ENCODE peak calls at places on chromosomes 13 and 19, in nine cellular contexts. B is fibroblast of mammary gland; T is AG04449; C is occipital lobe; G is activated naive CD4-positive, alpha-beta T cell; E is substantia nigra; J is pulmonary artery endothelial cell; L is NCI-H2081; P is MG63. M is an unnamed sample.

GRCh38 chr13:106580551-106580950 is 12.6 kb upstream of the ARGLU1 start:
- DNase-seq in B (no peak), T (no peak), C (no peak), G (no peak), E (no peak), J (no peak), L (no peak), P (no peak), M (no peak)

GRCh38 chr19:29404951-29405727 is 120.7 kb upstream of the VSTM2B start:
- DNase-seq in B (no peak), T (no peak), C (peak), G (no peak), E (no peak), J (no peak), L (no peak), P (no peak), M (peak)

GRCh38 chr13:82717249-82717648 is 1165.0 kb downstream of the SLITRK1 start:
- DNase-seq in B (peak), T (no peak), C (no peak), G (no peak), E (peak), J (no peak), L (no peak), P (no peak), M (no peak)

GRCh38 chr19:5144545-5145179 is 175.7 kb downstream of the KDM4B start:
- DNase-seq in B (no peak), T (no peak), C (no peak), G (no peak), E (no peak), J (no peak), L (no peak), P (no peak), M (peak)

GRCh38 chr19:495440-496332 is 600 bp upstream of the MADCAM1 start:
- DNase-seq in B (peak), T (no peak), C (peak), G (peak), E (no peak), J (no peak), L (no peak), P (peak), M (peak)

GRCh38 chr19:3606174-3606689 is 443 bp downstream of the TBXA2R start:
- DNase-seq in B (no peak), T (no peak), C (no peak), G (no peak), E (no peak), J (no peak), L (peak), P (no peak), M (no peak)

GRCh38 chr19:8332976-8333770 is 9.9 kb downstream of the KANK3 start:
- DNase-seq in B (no peak), T (no peak), C (no peak), G (no peak), E (no peak), J (no peak), L (no peak), P (no peak), M (no peak)

GRCh38 chr13:110116072-110116487 is 190.9 kb downstream of the COL4A1 start:
- DNase-seq in B (peak), T (no peak), C (no peak), G (no peak), E (no peak), J (no peak), L (no peak), P (peak), M (no peak)

GRCh38 chr13:42990147-42990990 is 1.7 kb downstream of the EPSTI1 start:
- DNase-seq in B (peak), T (no peak), C (no peak), G (no peak), E (no peak), J (no peak), L (no peak), P (no peak), M (no peak)

GRCh38 chr13:72244788-72245187 is 377.8 kb upstream of the DACH1 start:
- DNase-seq in B (no peak), T (no peak), C (no peak), G (no peak), E (no peak), J (no peak), L (no peak), P (no peak), M (no peak)

GRCh38 chr13:35978607-35979316 is 152.4 kb downstream of the DCLK1 start:
- DNase-seq in B (peak), T (no peak), C (no peak), G (no peak), E (peak), J (peak), L (peak), P (peak), M (no peak)

GRCh38 chr19:703651-704446 is 4.9 kb upstream of the PALM start:
- DNase-seq in B (peak), T (no peak), C (no peak), G (peak), E (no peak), J (no peak), L (no peak), P (peak), M (peak)

GRCh38 chr19:246551-246950 is 44.7 kb downstream of the PLPP2 start:
- DNase-seq in B (no peak), T (no peak), C (no peak), G (no peak), E (no peak), J (no peak), L (no peak), P (no peak), M (peak)

GRCh38 chr19:6393982-6394412 is 1.0 kb upstream of the GTF2F1 start:
- DNase-seq in B (no peak), T (no peak), C (no peak), G (no peak), E (no peak), J (no peak), L (no peak), P (no peak), M (no peak)

GRCh38 chr13:95059306-95059705 is 241.9 kb downstream of the ABCC4 start:
- DNase-seq in B (no peak), T (no peak), C (no peak), G (no peak), E (no peak), J (no peak), L (no peak), P (no peak), M (no peak)

GRCh38 chr13:99316657-99317244 is 9.6 kb upstream of the GPR183 start:
- DNase-seq in B (no peak), T (no peak), C (no peak), G (no peak), E (no peak), J (no peak), L (peak), P (no peak), M (no peak)

GRCh38 chr13:20721454-20722357 is 18.2 kb downstream of the IL17D start:
- DNase-seq in B (peak), T (no peak), C (peak), G (no peak), E (no peak), J (no peak), L (no peak), P (no peak), M (peak)

GRCh38 chr13:44365899-44366298 is 7.7 kb upstream of the SERP2 start:
- DNase-seq in B (no peak), T (no peak), C (no peak), G (no peak), E (no peak), J (no peak), L (no peak), P (no peak), M (no peak)

GRCh38 chr19:48102870-48103751 is 7.5 kb downstream of the PLA2G4C start:
- DNase-seq in B (peak), T (no peak), C (no peak), G (no peak), E (no peak), J (no peak), L (peak), P (peak), M (peak)

M was measured in posterior cingulate gyrus.